ENCODE peak calls at places on chromosomes 6 and 20, in five cellular contexts. W is K562, U is GM23338, V is HL-60, N is transverse colon. P is an unnamed sample.

GRCh38 chr6:52399511-52400315 is 20.4 kb upstream of the EFHC1 start:
- DNase-seq in W (peak), U (peak), V (peak), N (peak), P (no peak)

GRCh38 chr6:163793584-163793983 is 379.1 kb downstream of the QKI start:
- DNase-seq in W (no peak), U (no peak), V (no peak), N (no peak), P (no peak)

GRCh38 chr6:80126657-80127350 is 20.3 kb downstream of the BCKDHB start:
- DNase-seq in W (no peak), U (no peak), V (no peak), N (peak), P (no peak)

GRCh38 chr6:161161121-161161520 is 112.7 kb downstream of the AGPAT4 start:
- DNase-seq in W (no peak), U (no peak), V (no peak), N (no peak), P (peak)

GRCh38 chr20:16312998-16313397 is 260.2 kb downstream of the KIF16B start:
- DNase-seq in W (no peak), U (no peak), V (no peak), N (no peak), P (no peak)

GRCh38 chr6:142293121-142293520 is 8.7 kb upstream of the ADGRG6 start:
- DNase-seq in W (no peak), U (no peak), V (no peak), N (no peak), P (no peak)

GRCh38 chr6:106974337-106974998 is at the start of gene CD24:
- DNase-seq in W (peak), U (peak), V (peak), N (peak), P (no peak)

GRCh38 chr20:54200487-54201267 is 7.2 kb upstream of the PFDN4 start:
- DNase-seq in W (no peak), U (no peak), V (no peak), N (peak), P (no peak)

DNA sequence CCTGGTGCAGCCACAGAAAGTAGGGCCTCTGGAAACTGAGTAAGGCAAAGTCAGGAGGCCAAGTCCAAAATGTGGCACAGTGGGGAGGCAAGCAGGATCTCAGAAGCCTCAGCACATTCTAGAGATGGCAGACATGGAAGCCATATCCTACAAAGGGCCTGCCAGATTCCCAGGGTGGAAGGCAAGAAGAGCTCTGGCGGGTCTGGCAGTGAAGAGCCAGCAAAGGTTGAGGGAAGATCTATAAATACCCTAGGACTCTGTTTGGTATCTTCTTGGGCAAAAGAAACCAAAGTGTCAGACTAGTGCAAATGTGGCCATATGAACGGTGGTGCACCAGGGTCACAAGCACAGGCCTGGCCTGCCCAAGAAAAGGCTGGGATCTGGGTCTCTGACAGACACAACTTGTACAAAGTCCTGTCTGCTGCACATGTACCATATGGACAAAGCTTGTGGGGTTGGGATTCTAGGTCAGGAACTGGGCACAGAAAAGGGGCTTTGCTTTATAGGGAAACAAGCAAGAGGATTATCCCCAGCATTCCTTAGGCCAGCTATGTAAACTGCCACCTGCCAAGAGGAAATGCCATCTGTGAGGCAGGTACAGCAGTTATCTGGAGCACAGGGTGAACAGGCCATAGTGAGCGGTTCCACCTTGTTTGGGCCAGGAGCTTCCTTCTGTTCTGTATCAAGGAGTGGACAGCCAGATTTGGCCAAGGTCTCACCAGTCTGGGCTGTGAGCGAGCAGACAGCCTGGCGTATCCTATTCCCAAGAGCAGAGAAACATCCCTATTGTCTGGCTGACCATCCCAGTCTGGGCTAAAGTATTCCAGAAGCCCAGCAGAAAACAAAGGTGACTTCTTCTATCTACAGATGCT is 36.3 kb upstream of the SLC4A11 start:
- DNase-seq in W (no peak), U (no peak), V (no peak), N (no peak), P (no peak)
- TF ChIP-seq POLR2AphosphoS5 in W (no peak), U (no peak), V (no peak), N (no peak), P (no peak)

GRCh38 chr6:31116661-31117385 is 2.2 kb downstream of the PSORS1C1 start:
- DNase-seq in W (no peak), U (no peak), V (no peak), N (no peak), P (no peak)

GRCh38 chr6:31114540-31114876 is at the start of gene PSORS1C1:
- DNase-seq in W (no peak), U (peak), V (no peak), N (peak), P (peak)

GRCh38 chr6:31113861-31114539 is 600 bp upstream of the PSORS1C1 start:
- DNase-seq in W (no peak), U (no peak), V (no peak), N (no peak), P (no peak)

GRCh38 chr6:31115941-31116560 is 1.5 kb downstream of the PSORS1C1 start:
- DNase-seq in W (no peak), U (no peak), V (no peak), N (no peak), P (no peak)

DNA sequence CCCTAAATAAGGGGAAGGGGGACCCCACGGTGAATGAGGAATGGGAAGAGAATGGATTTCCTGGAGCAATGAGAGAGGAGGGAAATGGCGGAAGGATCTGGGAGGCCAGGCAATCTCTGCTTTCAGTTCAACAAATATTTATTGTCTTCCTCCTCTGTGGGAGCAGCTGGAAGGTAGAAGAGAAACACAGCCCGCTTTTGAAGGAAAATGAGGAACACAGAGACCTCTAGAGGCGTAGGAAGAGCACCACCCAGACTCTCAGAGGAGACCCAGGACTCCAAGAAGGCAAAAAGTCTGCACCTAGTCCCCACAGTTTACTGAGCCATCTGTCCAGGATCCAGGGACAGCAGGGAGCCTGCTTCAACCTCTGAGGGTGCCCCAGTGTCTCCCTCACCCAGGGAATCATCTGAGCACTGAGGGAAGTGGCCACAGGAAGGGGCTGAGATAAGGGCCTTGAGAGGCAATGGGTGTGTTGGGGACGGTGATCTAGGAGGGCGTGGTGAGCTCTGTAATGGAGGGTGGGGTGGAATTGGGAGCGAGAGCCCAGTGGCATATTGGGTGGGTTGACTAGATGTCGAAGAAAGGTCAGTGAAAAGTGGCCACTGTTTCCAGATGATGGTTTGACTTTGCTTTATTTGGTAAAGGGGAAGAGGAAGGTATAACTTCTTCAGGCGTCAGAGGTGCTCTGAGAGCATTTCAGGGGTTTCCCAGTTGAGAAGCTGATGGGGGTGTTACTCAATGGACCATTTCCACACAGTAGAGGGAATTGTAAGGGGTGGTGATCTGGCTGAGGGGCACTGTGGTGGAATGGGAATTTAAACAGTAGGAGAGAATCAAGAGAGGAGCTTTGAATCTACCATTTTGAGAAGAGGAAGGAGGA is 610 bp downstream of the PSORS1C1 start:
- DNase-seq in W (no peak), U (peak), V (no peak), N (no peak), P (no peak)
- TF ChIP-seq POLR2AphosphoS5 in W (no peak), U (no peak), V (no peak), N (no peak), P (no peak)

GRCh38 chr6:8442149-8442548 is 6.8 kb upstream of the SLC35B3 start:
- DNase-seq in W (no peak), U (no peak), V (no peak), N (no peak), P (no peak)

GRCh38 chr6:8441452-8441851 is 6.1 kb upstream of the SLC35B3 start:
- DNase-seq in W (no peak), U (no peak), V (no peak), N (no peak), P (no peak)

DNA sequence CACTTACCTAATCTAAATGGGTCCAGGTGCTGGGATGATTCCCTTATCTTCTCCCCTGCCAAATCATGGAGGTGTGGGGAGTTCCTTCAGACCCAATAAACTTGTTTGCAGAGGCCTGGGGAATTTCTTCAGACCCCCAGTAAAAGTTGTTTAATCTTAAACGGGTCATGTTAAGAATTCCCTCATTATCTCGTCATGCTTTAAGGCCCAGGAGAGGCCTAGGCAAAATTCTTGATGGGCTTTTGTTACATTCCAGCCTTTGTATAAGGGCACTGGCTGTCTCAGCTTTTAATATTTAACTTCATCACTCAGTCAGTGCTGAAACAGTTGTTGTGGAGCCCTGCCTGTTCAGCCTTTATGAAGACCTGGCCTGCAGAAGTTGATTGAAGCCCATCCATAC is 11.0 kb upstream of the SLC35B3 start:
- DNase-seq in W (no peak), U (no peak), V (no peak), N (no peak), P (no peak)
- TF ChIP-seq POLR2AphosphoS5 in W (no peak), U (no peak), V (no peak), N (no peak), P (no peak)

DNA sequence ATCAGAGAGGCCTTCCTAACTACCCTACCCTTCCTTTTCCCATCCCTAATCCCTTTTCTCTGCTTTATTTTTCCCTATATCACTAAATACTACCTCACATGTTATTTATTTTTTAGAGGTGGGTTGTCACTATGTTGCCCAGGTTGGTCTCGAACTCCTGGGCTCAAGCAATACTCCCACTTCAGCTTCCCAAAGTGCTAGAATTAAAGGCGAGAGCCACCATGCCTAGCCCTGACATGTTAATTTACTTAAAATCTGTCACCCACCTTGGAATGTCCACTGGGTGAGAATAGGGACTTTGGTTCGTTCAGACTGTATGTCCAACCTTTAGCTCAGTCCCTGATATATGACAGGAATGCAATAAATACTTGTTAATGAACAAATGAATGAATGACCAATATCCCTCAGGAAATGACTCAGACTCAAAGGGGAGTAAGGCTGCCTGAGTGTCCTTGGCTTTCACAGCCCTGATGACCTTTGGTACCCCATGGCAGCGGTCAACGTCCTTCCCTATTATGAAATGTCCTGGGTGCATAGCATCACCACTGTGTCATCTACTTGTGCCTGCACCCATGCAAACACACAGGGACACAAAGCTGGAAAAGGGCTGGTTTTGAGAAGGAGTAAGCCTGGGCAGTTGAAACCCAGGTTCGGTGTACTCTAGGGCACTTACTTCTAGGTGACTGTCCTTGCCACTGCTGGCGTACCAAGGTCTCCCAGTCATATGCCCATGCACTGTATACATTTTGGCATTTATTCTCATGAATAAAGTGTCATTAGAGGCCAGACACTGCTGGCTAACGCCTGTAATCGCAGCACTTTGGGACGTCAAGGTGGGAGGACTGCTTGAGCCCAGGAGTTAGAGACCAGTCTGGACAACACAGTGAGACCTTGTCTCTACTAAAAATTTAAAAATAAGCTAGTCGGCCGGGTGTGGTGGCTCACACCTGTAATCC is 26.5 kb downstream of the BCL2L1 start:
- DNase-seq in W (no peak), U (no peak), V (no peak), N (peak), P (no peak)
- TF ChIP-seq POLR2AphosphoS5 in W (no peak), U (no peak), V (no peak), N (peak), P (peak)

DNA sequence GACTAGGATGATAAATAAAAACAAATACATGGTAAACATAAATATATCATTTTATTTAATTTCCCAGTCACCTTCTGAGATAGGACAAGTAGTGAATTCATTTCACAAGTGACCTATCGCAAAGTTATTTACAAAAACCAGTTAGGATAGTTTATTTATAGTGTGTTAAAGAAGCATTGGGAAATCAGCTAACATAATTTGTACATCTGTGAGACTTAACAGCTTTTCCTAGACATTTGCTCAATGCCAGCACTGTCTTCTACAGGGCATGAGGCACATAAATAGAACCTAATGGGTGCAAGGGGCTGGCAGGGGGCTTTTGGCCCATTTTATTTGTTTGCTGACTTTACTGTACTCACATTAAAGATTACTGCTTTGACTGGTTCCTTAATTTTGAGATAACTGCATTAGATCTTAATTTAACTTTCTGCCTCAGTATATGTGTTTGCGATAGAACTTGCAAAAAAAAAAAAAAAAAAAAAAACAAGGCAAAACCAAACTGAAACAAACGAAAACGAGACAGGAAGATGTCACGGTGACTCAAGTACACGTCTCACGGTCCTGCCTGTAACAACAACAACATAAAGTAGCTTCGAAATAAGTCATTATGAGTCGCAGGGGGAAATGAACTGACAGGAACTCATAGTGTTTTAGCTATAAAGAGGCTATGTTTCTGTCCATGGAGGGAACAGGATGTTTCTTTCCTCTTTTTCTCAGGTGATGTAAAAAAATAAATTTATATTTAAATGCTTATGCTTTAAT is 133.7 kb upstream of the GMDS start:
- DNase-seq in W (no peak), U (no peak), V (no peak), N (no peak), P (no peak)
- TF ChIP-seq POLR2AphosphoS5 in W (no peak), U (no peak), V (no peak), N (no peak), P (no peak)

GRCh38 chr6:27476090-27476489 is 3.2 kb upstream of the ZNF184 start:
- DNase-seq in W (no peak), U (no peak), V (no peak), N (no peak), P (no peak)

GRCh38 chr6:27478706-27479318 is 5.9 kb upstream of the ZNF184 start:
- DNase-seq in W (peak), U (peak), V (peak), N (peak), P (peak)

GRCh38 chr6:27478141-27478705 is 5.3 kb upstream of the ZNF184 start:
- DNase-seq in W (no peak), U (peak), V (peak), N (no peak), P (no peak)

GRCh38 chr6:27477318-27478013 is 4.6 kb upstream of the ZNF184 start:
- DNase-seq in W (no peak), U (peak), V (no peak), N (no peak), P (no peak)

DNA sequence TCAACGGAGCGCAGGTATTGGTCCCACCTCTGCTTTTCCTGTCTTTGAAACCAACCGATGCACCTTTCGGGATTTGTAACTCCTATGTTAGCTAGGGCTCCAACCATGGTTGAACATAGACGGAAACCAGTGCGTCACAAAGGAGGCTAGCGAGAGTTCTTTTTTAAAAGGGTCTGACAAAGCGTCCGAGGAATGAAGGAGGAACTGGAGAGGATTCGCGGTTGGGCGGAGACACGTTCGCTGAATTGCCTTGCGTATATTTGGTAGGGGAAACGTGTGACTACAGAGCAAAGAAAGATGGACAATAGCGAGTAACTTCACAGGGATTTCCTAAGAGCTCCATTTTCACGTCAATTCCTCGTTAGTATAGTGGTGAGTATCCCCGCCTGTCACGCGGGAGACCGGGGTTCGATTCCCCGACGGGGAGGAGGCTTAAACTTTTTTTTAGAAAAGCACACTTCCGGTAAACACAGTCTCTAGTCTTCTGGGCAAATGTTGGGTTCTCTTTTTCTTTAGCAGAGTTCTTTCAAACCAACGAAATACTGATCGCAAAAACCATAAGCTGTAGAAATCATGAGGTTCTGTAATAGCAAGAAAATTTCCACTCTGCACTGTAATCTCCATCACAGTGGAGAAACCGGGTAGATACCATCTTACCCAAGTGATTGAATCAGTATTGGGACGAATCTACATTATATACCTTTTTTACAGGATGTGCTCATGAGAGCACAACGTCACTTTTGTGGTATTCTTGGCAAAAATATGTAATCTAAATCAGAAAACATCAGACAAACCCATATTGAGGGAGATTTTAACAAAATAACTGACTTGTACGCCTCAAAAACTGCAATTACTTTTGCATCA is 6.6 kb upstream of the ZNF184 start:
- DNase-seq in W (peak), U (peak), V (peak), N (peak), P (peak)
- TF ChIP-seq POLR2AphosphoS5 in W (no peak), U (no peak), V (no peak), N (peak), P (peak)

GRCh38 chr20:44620030-44620429 is 31.5 kb downstream of the ADA start:
- DNase-seq in W (no peak), U (no peak), V (no peak), N (no peak), P (no peak)
- TF ChIP-seq POLR2AphosphoS5 in W (no peak), U (no peak), V (no peak), N (peak), P (no peak)

P was measured in sigmoid colon.